ENCODE peak calls at places on chromosomes 11 and 22, in five cellular contexts. One of them, this sample, is unnamed.

GRCh38 chr11:93225642-93226041 is 27.9 kb upstream of the SLC36A4 start:
- DNase-seq in neural progenitor cell: no peak
- DNase-seq in spleen: no peak
- DNase-seq in AG04449: no peak
- DNase-seq in fibroblast of pulmonary artery: peak; percentile 48
- DNase-seq in this sample: no peak

GRCh38 chr22:35072939-35073338 is 7.0 kb downstream of the ISX start:
- DNase-seq in neural progenitor cell: no peak
- DNase-seq in spleen: no peak
- DNase-seq in AG04449: peak; percentile 2
- DNase-seq in fibroblast of pulmonary artery: peak; percentile 1
- DNase-seq in this sample: no peak

GRCh38 chr11:73269353-73270088 is 2.6 kb upstream of the P2RY6 start:
- DNase-seq in neural progenitor cell: no peak
- DNase-seq in spleen: no peak
- DNase-seq in AG04449: no peak
- DNase-seq in fibroblast of pulmonary artery: no peak
- DNase-seq in this sample: no peak

GRCh38 chr22:46499798-46500174 is 37.6 kb downstream of the CELSR1 start:
- DNase-seq in neural progenitor cell: no peak
- DNase-seq in spleen: no peak
- DNase-seq in AG04449: no peak
- DNase-seq in fibroblast of pulmonary artery: no peak
- DNase-seq in this sample: no peak

GRCh38 chr11:120211522-120212258 is 858 bp downstream of the OAF start:
- DNase-seq in neural progenitor cell: no peak
- DNase-seq in spleen: no peak
- DNase-seq in AG04449: no peak
- DNase-seq in fibroblast of pulmonary artery: no peak
- DNase-seq in this sample: no peak

GRCh38 chr22:44574057-44574456 is 76.0 kb upstream of the RTL6 start:
- DNase-seq in neural progenitor cell: no peak
- DNase-seq in spleen: no peak
- DNase-seq in AG04449: peak; percentile 16
- DNase-seq in fibroblast of pulmonary artery: peak; percentile 76
- DNase-seq in this sample: peak; percentile 82

GRCh38 chr11:117442869-117443239 is 115.2 kb downstream of the CEP164 start:
- DNase-seq in neural progenitor cell: no peak
- DNase-seq in spleen: peak; percentile 50
- DNase-seq in AG04449: no peak
- DNase-seq in fibroblast of pulmonary artery: no peak
- DNase-seq in this sample: no peak

GRCh38 chr22:38327396-38327795 is 10.2 kb upstream of the CSNK1E start:
- DNase-seq in neural progenitor cell: no peak
- DNase-seq in spleen: no peak
- DNase-seq in AG04449: no peak
- DNase-seq in fibroblast of pulmonary artery: no peak
- DNase-seq in this sample: no peak

GRCh38 chr11:104320091-104320490 is 156.1 kb upstream of the PDGFD start:
- DNase-seq in neural progenitor cell: no peak
- DNase-seq in spleen: no peak
- DNase-seq in AG04449: peak; percentile 3
- DNase-seq in fibroblast of pulmonary artery: peak; percentile 26
- DNase-seq in this sample: no peak

GRCh38 chr11:36349345-36350136 is 53.5 kb downstream of the PRR5L start:
- DNase-seq in neural progenitor cell: peak; percentile 63
- DNase-seq in spleen: no peak
- DNase-seq in AG04449: no peak
- DNase-seq in fibroblast of pulmonary artery: peak; percentile 11
- DNase-seq in this sample: no peak

GRCh38 chr22:18998998-18999397 is 62.9 kb upstream of the PRODH start:
- DNase-seq in neural progenitor cell: peak; percentile 80
- DNase-seq in spleen: no peak
- DNase-seq in AG04449: no peak
- DNase-seq in fibroblast of pulmonary artery: no peak
- DNase-seq in this sample: no peak
- TF ChIP-seq CTCF in neural progenitor cell: peak; percentile 89
- TF ChIP-seq CTCF in spleen: no peak
- TF ChIP-seq CTCF in AG04449: no peak
- TF ChIP-seq CTCF in fibroblast of pulmonary artery: peak; percentile 18
- TF ChIP-seq CTCF in this sample: peak; percentile 35

GRCh38 chr11:27469333-27469680 is 3.3 kb downstream of the LGR4 start:
- DNase-seq in neural progenitor cell: no peak
- DNase-seq in spleen: no peak
- DNase-seq in AG04449: no peak
- DNase-seq in fibroblast of pulmonary artery: no peak
- DNase-seq in this sample: no peak
- H3K4me3 ChIP-seq in neural progenitor cell: peak overlapping the region; percentile 85
- H3K4me3 ChIP-seq in spleen: no peak overlapping the region
- H3K4me3 ChIP-seq in AG04449: peak overlapping the region; percentile 75
- H3K4me3 ChIP-seq in fibroblast of pulmonary artery: no peak overlapping the region
- H3K4me3 ChIP-seq in this sample: peak overlapping the region; percentile 30

GRCh38 chr11:26137651-26138050 is 194.3 kb upstream of the ANO3 start:
- DNase-seq in neural progenitor cell: no peak
- DNase-seq in spleen: no peak
- DNase-seq in AG04449: no peak
- DNase-seq in fibroblast of pulmonary artery: peak; percentile 25
- DNase-seq in this sample: no peak

GRCh38 chr11:26134053-26134452 is 197.9 kb upstream of the ANO3 start:
- DNase-seq in neural progenitor cell: no peak
- DNase-seq in spleen: no peak
- DNase-seq in AG04449: no peak
- DNase-seq in fibroblast of pulmonary artery: no peak
- DNase-seq in this sample: no peak

DNA sequence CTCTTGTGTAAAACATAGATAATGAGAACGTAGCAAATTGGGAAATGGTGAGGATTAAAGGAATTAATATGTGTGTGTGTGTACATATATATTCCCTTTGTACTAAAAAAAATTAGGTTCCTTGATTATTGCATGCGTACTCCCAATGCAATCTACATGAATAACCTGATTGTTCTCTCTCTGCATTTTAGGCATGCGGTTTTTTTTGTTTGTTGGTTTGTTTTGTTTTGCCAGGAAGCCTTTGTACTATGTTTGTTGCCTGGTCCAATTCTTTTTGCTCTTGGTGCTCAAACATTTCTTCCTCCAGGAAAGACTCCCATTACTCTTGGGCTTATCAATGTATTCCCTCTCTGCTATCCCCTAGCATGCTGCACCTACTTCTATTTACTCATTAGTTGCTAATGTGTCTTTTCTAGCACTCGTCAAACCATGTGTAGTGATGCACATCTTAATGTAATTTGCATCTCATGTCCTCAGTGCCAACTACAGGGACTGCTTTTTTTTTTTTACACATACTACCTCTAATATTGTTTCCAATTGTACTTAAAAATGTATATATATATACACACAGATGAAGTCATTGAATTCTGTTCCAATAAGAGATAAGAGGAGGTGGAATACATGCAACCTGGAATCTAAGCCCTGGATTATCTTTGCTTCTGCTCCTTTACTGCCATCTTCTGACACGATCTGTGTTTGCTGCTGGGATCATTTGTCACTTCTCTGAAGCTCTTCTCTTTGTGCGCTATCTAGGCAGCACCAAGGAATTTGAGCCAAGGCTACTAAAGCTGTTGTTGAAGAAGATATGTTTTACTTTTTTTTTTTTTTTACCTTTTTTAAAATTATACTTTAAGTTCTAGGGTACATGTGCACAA is 197.2 kb upstream of the ANO3 start:
- DNase-seq in neural progenitor cell: peak; percentile 62
- DNase-seq in spleen: no peak
- DNase-seq in AG04449: no peak
- DNase-seq in fibroblast of pulmonary artery: peak; percentile 31
- DNase-seq in this sample: no peak
- TF ChIP-seq CTCF in neural progenitor cell: peak; percentile 60
- TF ChIP-seq CTCF in spleen: no peak
- TF ChIP-seq CTCF in AG04449: peak; percentile 37
- TF ChIP-seq CTCF in fibroblast of pulmonary artery: peak; percentile 17
- TF ChIP-seq CTCF in this sample: peak; percentile 39

DNA sequence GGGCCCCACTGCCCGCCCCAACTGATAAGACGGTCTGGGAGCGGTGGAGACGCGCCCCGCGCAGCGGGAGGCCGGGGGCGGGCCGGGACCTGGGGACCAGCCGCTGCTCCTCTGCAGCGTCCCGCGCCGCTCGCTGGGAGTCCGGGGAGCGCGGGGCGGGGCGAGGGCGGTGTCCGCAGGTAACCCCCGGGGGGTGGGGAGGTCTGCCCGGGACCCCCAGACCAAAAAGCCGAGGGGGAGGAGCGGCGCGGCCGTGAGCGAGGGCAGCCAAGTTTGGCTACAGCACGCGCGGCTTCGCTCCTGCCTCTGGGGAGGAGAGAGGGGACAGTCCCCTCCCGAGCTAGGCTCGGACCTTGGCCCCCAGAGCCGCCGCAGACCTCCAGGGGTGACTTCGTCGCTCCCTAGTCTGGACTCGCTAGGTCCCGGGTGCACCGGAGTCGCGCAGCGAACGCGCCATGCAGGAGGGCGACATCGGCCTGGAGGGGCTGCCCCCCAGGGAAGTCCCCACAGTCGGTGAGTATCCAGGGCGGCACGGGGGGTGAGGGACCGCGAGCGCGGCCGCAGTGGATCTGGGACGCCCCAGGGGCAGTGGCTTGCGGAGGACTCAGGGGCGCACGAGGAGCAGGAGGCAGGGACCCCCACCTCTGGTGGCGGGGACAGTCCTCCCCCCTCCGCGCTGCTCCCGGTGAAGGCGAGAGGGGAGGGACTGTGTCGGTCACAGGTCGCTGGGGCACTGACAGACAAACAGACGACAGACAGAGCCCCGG is 92.3 kb upstream of the ANO1 start:
- DNase-seq in neural progenitor cell: peak; percentile 64
- DNase-seq in spleen: peak; percentile 51
- DNase-seq in AG04449: no peak
- DNase-seq in fibroblast of pulmonary artery: no peak
- DNase-seq in this sample: no peak
- H3K4me3 ChIP-seq in neural progenitor cell: peak overlapping the region; percentile 49
- H3K4me3 ChIP-seq in spleen: peak overlapping the region; percentile 13
- H3K4me3 ChIP-seq in AG04449: no peak overlapping the region
- H3K4me3 ChIP-seq in fibroblast of pulmonary artery: no peak overlapping the region
- H3K4me3 ChIP-seq in this sample: no peak overlapping the region